ENCODE peak calls at places on chromosomes 2 and 18, in five cellular contexts. F, W, O, Z and Y are unnamed samples. For H3K27me3, the result is how much of the 10 kb centered on the place peaks cover.

GRCh38 chr2:6748399-6748798 is 117.3 kb downstream of the CMPK2 start:
- DNase-seq in Z (no peak), W (no peak), F (peak), O (no peak), Y (no peak)

GRCh38 chr18:785242-785641 is 26.8 kb downstream of the YES1 start:
- DNase-seq in O (no peak), Z (no peak), F (no peak), W (no peak), Y (no peak)

GRCh38 chr2:33373986-33374385 is 102.5 kb upstream of the RASGRP3 start:
- DNase-seq in F (no peak), W (no peak), Z (no peak), O (no peak), Y (no peak)

GRCh38 chr18:10213526-10213925 is 240.9 kb upstream of the APCDD1 start:
- DNase-seq in Z (no peak), O (no peak), F (no peak), W (no peak), Y (peak)

GRCh38 chr18:63783394-63783793 is 8.2 kb downstream of the SERPINB7 start:
- DNase-seq in Z (no peak), W (no peak), O (no peak), F (no peak), Y (no peak)

GRCh38 chr2:151946856-151947523 is 118.8 kb upstream of the ARL5A start:
- DNase-seq in O (peak), W (no peak), F (peak), Z (peak), Y (peak)

GRCh38 chr2:69781321-69782248 is 39.7 kb downstream of the ANXA4 start:
- DNase-seq in Z (peak), O (no peak), F (peak), W (no peak), Y (no peak)

GRCh38 chr2:201116959-201117734 is 1.2 kb downstream of the CFLAR start:
- DNase-seq in O (peak), F (peak), W (peak), Z (peak), Y (peak)

GRCh38 chr18:53566622-53567021 is 657.8 kb downstream of the MBD2 start:
- DNase-seq in Z (no peak), W (no peak), F (no peak), O (no peak), Y (no peak)

GRCh38 chr2:110853516-110853915 is 121.1 kb downstream of the ACOXL start:
- DNase-seq in Z (no peak), W (no peak), O (no peak), F (no peak), Y (no peak)

GRCh38 chr2:78979380-78980238 is 45.9 kb upstream of the REG3G start:
- DNase-seq in O (no peak), W (no peak), F (peak), Z (no peak), Y (peak)

GRCh38 chr2:54557211-54557600 is 101.1 kb downstream of the SPTBN1 start:
- DNase-seq in W (no peak), Z (no peak), O (no peak), F (no peak), Y (no peak)

GRCh38 chr2:10329880-10330699 is 27.4 kb downstream of the HPCAL1 start:
- DNase-seq in O (no peak), F (no peak), W (no peak), Z (no peak), Y (peak)

GRCh38 chr2:54899576-54900200 is 150.6 kb downstream of the RTN4 start:
- DNase-seq in W (no peak), O (no peak), F (peak), Z (peak), Y (peak)

GRCh38 chr2:38444247-38444646 is 67.2 kb upstream of the ATL2 start:
- DNase-seq in F (no peak), W (no peak), Z (no peak), O (no peak), Y (no peak)

GRCh38 chr18:55100817-55101457 is 141.7 kb upstream of the CCDC68 start:
- DNase-seq in W (no peak), F (no peak), Z (no peak), O (no peak), Y (no peak)

GRCh38 chr18:13428319-13428718 is 209.8 kb downstream of the LDLRAD4 start:
- DNase-seq in W (peak), O (no peak), F (no peak), Z (no peak), Y (no peak)

GRCh38 chr2:72214429-72215143 is 66.9 kb upstream of the CYP26B1 start:
- DNase-seq in Z (no peak), F (no peak), W (no peak), O (no peak), Y (no peak)

GRCh38 chr2:157181234-157181633 is 76.3 kb upstream of the GALNT5 start:
- DNase-seq in W (no peak), Z (no peak), O (no peak), F (no peak), Y (no peak)

GRCh38 chr2:216584112-216584511 is 49.1 kb upstream of the IGFBP2 start:
- DNase-seq in Z (no peak), O (no peak), F (no peak), W (no peak), Y (no peak)

GRCh38 chr2:134177351-134177931 is 76.4 kb upstream of the MGAT5 start:
- DNase-seq in O (no peak), Z (no peak), F (peak), W (no peak), Y (peak)

GRCh38 chr2:173087214-173087581 is 11.6 kb downstream of the MAP3K20 start:
- DNase-seq in O (no peak), F (no peak), W (no peak), Z (no peak), Y (no peak)

GRCh38 chr2:72824224-72824842 is 1.5 kb downstream of the EXOC6B start:
- DNase-seq in W (no peak), Z (no peak), F (no peak), O (no peak), Y (peak)

GRCh38 chr2:32760628-32761027 is 132.8 kb downstream of the TTC27 start:
- DNase-seq in Z (no peak), F (no peak), W (no peak), O (no peak), Y (no peak)

GRCh38 chr18:58599106-58599505 is 29.8 kb downstream of the ALPK2 start:
- DNase-seq in O (no peak), W (no peak), Z (no peak), F (no peak), Y (no peak)

GRCh38 chr2:239751719-239752355 is 273.3 kb downstream of the NDUFA10 start:
- DNase-seq in O (peak), F (no peak), Z (no peak), W (no peak), Y (peak)

GRCh38 chr2:174858745-174859144 is 94.5 kb upstream of the CHRNA1 start:
- DNase-seq in F (no peak), Z (no peak), O (no peak), W (no peak), Y (no peak)

GRCh38 chr2:231781798-231782726 is 980 bp upstream of the PDE6D start:
- DNase-seq in O (peak), Z (no peak), W (no peak), F (no peak), Y (peak)

GRCh38 chr18:68699043-68699442 is 15.9 kb downstream of the TMX3 start:
- DNase-seq in W (no peak), Z (no peak), F (no peak), O (no peak), Y (no peak)

GRCh38 chr2:50895058-50895457 is 136.9 kb downstream of the NRXN1 start:
- DNase-seq in Z (no peak), O (no peak), F (no peak), W (no peak), Y (no peak)

GRCh38 chr2:61554604-61555003 is 16.4 kb upstream of the XPO1 start:
- DNase-seq in F (no peak), Z (no peak), O (no peak), W (no peak), Y (no peak)

GRCh38 chr2:233486357-233486756 is 80.2 kb downstream of the USP40 start:
- DNase-seq in Z (no peak), O (no peak), W (no peak), F (no peak), Y (no peak)

GRCh38 chr2:28305202-28305601 is 87.5 kb upstream of the FOSL2 start:
- DNase-seq in W (no peak), F (no peak), Z (no peak), O (no peak), Y (no peak)

GRCh38 chr2:68196120-68196716 is 38.5 kb downstream of the PNO1 start:
- DNase-seq in O (no peak), W (peak), Z (peak), F (no peak), Y (peak)

GRCh38 chr2:135853401-135853800 is 16.4 kb upstream of the LCT start:
- DNase-seq in O (no peak), W (no peak), Z (no peak), F (no peak), Y (no peak)

GRCh38 chr2:119683074-119683716 is 4.2 kb downstream of the TMEM177 start:
- DNase-seq in Z (no peak), F (no peak), O (no peak), W (no peak), Y (no peak)

GRCh38 chr2:230861564-230862255 is 3.0 kb upstream of the ITM2C start:
- DNase-seq in F (no peak), W (no peak), O (no peak), Z (no peak), Y (no peak)

GRCh38 chr2:160490760-160491367 is 2.7 kb downstream of the RBMS1 start:
- DNase-seq in W (no peak), O (no peak), Z (no peak), F (no peak), Y (no peak)

GRCh38 chr2:160492401-160493226 is 993 bp downstream of the RBMS1 start:
- DNase-seq in Z (peak), O (peak), F (peak), W (peak), Y (peak)

GRCh38 chr2:160493227-160494028 is at the start of gene RBMS1:
- DNase-seq in Z (peak), W (peak), F (peak), O (peak), Y (peak)

GRCh38 chr2:160494243-160494642 is 636 bp upstream of the RBMS1 start:
- DNase-seq in W (no peak), F (no peak), Z (peak), O (no peak), Y (no peak)

DNA sequence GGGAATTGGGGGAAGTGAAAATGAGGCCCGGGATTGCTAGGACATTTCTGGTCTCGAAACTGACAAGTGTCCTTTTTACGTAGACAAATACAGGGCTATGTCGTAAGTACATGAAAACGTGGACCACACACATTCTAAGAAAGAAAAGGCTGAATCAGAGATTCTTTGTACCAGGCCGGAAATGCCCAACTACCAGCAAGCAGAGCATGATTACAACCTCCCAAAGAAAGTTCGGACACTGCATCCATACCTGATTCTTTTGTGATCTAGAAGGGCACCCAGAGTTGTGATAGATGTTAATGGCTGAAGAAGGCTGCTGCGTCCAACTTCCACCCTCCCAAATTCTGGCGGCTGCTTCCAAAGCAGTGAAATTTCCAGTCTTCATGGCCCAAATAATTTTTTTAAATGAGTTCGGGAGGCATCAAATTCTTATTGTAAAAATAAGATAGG is 1.7 kb downstream of the RBMS1 start:
- DNase-seq in O (no peak), F (no peak), W (no peak), Z (peak), Y (peak)
- H3K27me3 ChIP-seq in O (under half), F (under half), W (under half), Z (under half), Y (under half)

GRCh38 chr2:178112202-178113152 is at the start of gene RBM45:
- DNase-seq in Z (peak), O (peak), W (peak), F (peak), Y (peak)

GRCh38 chr2:178109813-178110212 is 2.4 kb upstream of the RBM45 start:
- DNase-seq in O (no peak), W (no peak), F (no peak), Z (no peak), Y (no peak)

GRCh38 chr2:178114462-178114861 is 2.2 kb downstream of the RBM45 start:
- DNase-seq in Z (no peak), O (no peak), W (no peak), F (no peak), Y (no peak)

GRCh38 chr2:178110681-178111080 is 1.6 kb upstream of the RBM45 start:
- DNase-seq in Z (no peak), W (no peak), O (no peak), F (no peak), Y (no peak)

DNA sequence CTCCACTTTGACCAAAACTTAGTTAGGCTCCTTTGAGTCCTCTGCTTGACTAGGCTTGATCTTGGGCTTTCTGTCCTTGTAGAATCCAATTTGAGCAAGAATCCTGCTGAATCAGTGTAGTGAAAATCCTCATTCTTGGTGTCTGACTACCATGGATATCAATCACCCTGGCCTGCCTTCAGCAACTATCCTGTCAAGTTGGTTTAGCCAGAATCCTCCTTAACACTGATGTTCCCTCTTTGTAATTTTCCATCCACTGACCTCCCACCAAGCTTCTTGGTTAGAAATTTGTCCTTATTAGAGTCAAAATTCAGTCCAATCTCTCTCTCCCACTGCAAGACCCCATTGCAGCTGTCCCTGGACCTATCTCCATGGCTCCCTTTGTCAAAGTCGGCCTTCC is 494 bp upstream of the RBM45 start:
- DNase-seq in Z (no peak), W (no peak), O (no peak), F (no peak), Y (no peak)
- H3K4me3 ChIP-seq in Z (peak), W (peak), O (no peak), F (no peak), Y (peak)

GRCh38 chr2:225055714-225056113 is 13.4 kb upstream of the DOCK10 start:
- DNase-seq in O (no peak), Z (no peak), F (no peak), W (no peak), Y (no peak)

GRCh38 chr2:225056330-225057073 is 14.2 kb upstream of the DOCK10 start:
- DNase-seq in Z (no peak), W (no peak), O (no peak), F (no peak), Y (no peak)

GRCh38 chr2:225052703-225053102 is 10.4 kb upstream of the DOCK10 start:
- DNase-seq in Z (no peak), W (no peak), F (no peak), O (no peak), Y (no peak)
- TF ChIP-seq POLR2A in Z (no peak), W (no peak), F (no peak), O (no peak), Y (no peak)

DNA sequence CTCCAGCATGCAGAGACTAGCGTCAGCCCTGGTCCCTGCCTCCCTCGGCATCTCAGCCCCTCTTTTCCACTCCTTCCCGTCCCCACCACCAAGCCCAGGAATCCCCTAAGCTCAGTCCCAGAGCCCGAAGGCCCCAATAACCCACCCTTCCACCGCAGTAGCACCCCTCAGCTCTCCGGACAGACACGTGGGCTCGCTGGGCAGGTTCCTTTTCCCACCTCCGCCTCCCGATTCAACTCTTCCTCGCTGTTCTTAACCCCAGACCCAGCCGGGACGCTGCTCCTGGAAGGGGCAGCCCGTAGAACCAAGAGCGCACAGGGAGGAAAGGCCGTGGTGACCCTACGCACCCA is 1.4 kb downstream of the IHH start:
- DNase-seq in O (no peak), W (no peak), F (no peak), Z (no peak), Y (no peak)
- H3K27me3 ChIP-seq in O (half or more), W (half or more), F (under half), Z (under half), Y (half or more)

GRCh38 chr18:23587220-23587642 is 925 bp upstream of the NPC1 start:
- DNase-seq in O (no peak), Z (no peak), W (no peak), F (peak), Y (no peak)
- H3K4me3 ChIP-seq in O (peak), Z (no peak), W (peak), F (no peak), Y (no peak)

GRCh38 chr2:148590613-148591012 is 53.9 kb upstream of the EPC2 start:
- DNase-seq in F (no peak), W (no peak), Z (no peak), O (no peak), Y (no peak)

GRCh38 chr2:148582679-148583511 is 61.7 kb upstream of the EPC2 start:
- DNase-seq in W (no peak), O (no peak), Z (no peak), F (no peak), Y (no peak)

GRCh38 chr2:148586528-148587128 is 57.9 kb upstream of the EPC2 start:
- DNase-seq in O (no peak), Z (no peak), W (no peak), F (no peak), Y (no peak)
- TF ChIP-seq POLR2A in O (no peak), Z (no peak), W (no peak), F (no peak), Y (no peak)

DNA sequence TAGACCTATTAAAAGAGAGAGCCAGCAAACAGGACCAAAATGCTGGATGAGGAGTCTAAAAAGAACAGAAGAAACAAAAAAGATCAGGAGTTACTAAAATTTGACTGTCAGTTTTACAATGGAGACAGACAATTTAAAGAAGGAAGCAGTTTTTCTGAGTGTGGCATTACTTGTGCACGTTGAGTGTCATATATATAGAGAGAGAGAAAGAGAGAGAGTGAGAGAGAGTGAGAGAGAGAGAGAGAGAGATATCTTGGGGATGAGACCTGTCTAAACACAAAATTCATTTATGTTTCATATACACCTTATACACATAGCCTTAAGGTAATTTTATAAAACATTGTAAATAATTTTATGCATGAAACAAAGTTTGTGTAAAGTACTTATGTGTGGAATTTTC is 2.1 kb upstream of the GALNT3 start:
- DNase-seq in O (no peak), W (no peak), Z (no peak), F (no peak), Y (no peak)
- H3K27me3 ChIP-seq in O (under half), W (under half), Z (under half), F (under half), Y (under half)

GRCh38 chr2:205909194-205909572 is 176.8 kb downstream of the INO80D start:
- DNase-seq in O (no peak), F (no peak), W (no peak), Z (no peak), Y (no peak)

GRCh38 chr2:205914198-205914597 is 171.8 kb downstream of the INO80D start:
- DNase-seq in O (no peak), Z (no peak), F (no peak), W (no peak), Y (no peak)

GRCh38 chr2:205913668-205914067 is 172.3 kb downstream of the INO80D start:
- DNase-seq in O (no peak), Z (no peak), W (no peak), F (no peak), Y (no peak)

GRCh38 chr2:205911306-205911705 is 174.7 kb downstream of the INO80D start:
- DNase-seq in W (no peak), O (no peak), Z (no peak), F (no peak), Y (no peak)

GRCh38 chr2:205914736-205915510 is 171.1 kb downstream of the INO80D start:
- DNase-seq in Z (no peak), O (no peak), F (no peak), W (no peak), Y (no peak)
- H3K4me3 ChIP-seq in Z (no peak), O (no peak), F (no peak), W (no peak), Y (no peak)

DNA sequence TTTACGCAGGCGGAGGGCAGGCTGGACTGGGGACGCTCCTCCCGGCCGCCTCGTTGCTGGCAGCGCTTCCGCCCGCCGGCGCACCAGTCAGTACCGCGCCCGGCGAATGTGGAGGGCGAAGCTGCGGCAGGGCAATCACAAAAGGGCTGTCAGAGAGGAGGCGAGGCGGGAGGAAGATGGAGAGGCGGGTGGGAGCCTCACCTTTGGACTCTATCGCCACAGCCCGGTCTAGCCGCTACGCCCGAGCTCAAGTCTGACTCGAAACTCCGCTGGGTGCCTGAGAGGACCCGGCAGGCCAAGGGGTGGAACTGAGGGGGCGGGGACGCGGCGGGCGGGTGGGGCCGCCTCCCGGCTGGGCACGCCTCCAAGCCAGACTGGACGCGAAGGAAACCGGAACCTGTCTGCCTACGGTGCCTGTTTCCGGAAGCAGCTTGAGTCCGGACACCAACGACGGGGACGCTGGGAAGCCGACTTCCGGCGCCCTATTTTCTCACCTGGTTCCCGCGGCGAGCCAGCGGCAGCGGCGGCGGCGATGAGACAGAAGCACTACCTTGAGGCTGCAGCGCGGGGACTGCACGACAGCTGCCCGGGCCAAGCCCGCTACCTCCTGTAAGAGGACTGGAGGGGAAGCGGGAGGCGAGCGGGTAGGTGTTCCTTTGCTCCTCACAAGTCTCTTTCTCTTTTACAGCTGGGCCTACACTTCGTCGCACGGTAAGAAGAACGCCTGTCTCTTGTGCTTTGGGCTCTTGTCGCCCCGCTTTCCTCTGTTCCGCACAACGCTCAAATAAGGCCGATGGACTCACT is at the start of gene RMP24:
- DNase-seq in Z (peak), F (peak), W (peak), O (peak), Y (peak)
- TF ChIP-seq POLR2A in Z (peak), F (peak), W (no peak), O (no peak), Y (peak)